ENCODE peak calls at places on chromosomes 2 and 18, in nine cellular contexts. One of them, this sample, is unnamed.
A peak's percentile ranks its signal among the peaks of the same experiment; 100 is the strongest.

GRCh38 chr2:202099515-202099914 is 26.5 kb downstream of the KIAA2012 start:
- DNase-seq in psoas muscle: no peak
- DNase-seq in lung: no peak
- DNase-seq in cardiac muscle cell: no peak
- DNase-seq in Peyer's patch: no peak
- DNase-seq in adrenal gland: no peak
- DNase-seq in gastrocnemius medialis: no peak
- DNase-seq in BJ: no peak
- DNase-seq in transverse colon: no peak
- DNase-seq in this sample: no peak

GRCh38 chr18:57088883-57089282 is 58.0 kb upstream of the BOD1L2 start:
- DNase-seq in psoas muscle: no peak
- DNase-seq in lung: no peak
- DNase-seq in cardiac muscle cell: no peak
- DNase-seq in Peyer's patch: no peak
- DNase-seq in adrenal gland: no peak
- DNase-seq in gastrocnemius medialis: no peak
- DNase-seq in BJ: no peak
- DNase-seq in transverse colon: no peak
- DNase-seq in this sample: no peak

GRCh38 chr2:215777481-215778044 is 235.8 kb downstream of the MREG start:
- DNase-seq in psoas muscle: no peak
- DNase-seq in lung: no peak
- DNase-seq in cardiac muscle cell: no peak
- DNase-seq in Peyer's patch: no peak
- DNase-seq in adrenal gland: no peak
- DNase-seq in gastrocnemius medialis: no peak
- DNase-seq in BJ: no peak
- DNase-seq in transverse colon: no peak
- DNase-seq in this sample: no peak

GRCh38 chr2:240458900-240459391 is 23.5 kb downstream of the GPC1 start:
- DNase-seq in psoas muscle: peak; percentile 53
- DNase-seq in lung: no peak
- DNase-seq in cardiac muscle cell: no peak
- DNase-seq in Peyer's patch: no peak
- DNase-seq in adrenal gland: peak; percentile 1
- DNase-seq in gastrocnemius medialis: no peak
- DNase-seq in BJ: no peak
- DNase-seq in transverse colon: no peak
- DNase-seq in this sample: no peak

GRCh38 chr2:55063226-55063625 is 13.0 kb upstream of the RTN4 start:
- DNase-seq in psoas muscle: no peak
- DNase-seq in lung: no peak
- DNase-seq in cardiac muscle cell: no peak
- DNase-seq in Peyer's patch: no peak
- DNase-seq in adrenal gland: no peak
- DNase-seq in gastrocnemius medialis: no peak
- DNase-seq in BJ: no peak
- DNase-seq in transverse colon: no peak
- DNase-seq in this sample: no peak

GRCh38 chr2:135799738-135800137 is 37.2 kb downstream of the LCT start:
- DNase-seq in psoas muscle: no peak
- DNase-seq in lung: no peak
- DNase-seq in cardiac muscle cell: no peak
- DNase-seq in Peyer's patch: no peak
- DNase-seq in adrenal gland: no peak
- DNase-seq in gastrocnemius medialis: no peak
- DNase-seq in BJ: no peak
- DNase-seq in transverse colon: no peak
- DNase-seq in this sample: no peak

GRCh38 chr2:149739171-149739879 is 151.8 kb upstream of the MMADHC start:
- DNase-seq in psoas muscle: no peak
- DNase-seq in lung: no peak
- DNase-seq in cardiac muscle cell: no peak
- DNase-seq in Peyer's patch: no peak
- DNase-seq in adrenal gland: no peak
- DNase-seq in gastrocnemius medialis: no peak
- DNase-seq in BJ: no peak
- DNase-seq in transverse colon: no peak
- DNase-seq in this sample: peak; percentile 23

GRCh38 chr2:156935611-156936010 is 321.9 kb upstream of the GALNT5 start:
- DNase-seq in psoas muscle: no peak
- DNase-seq in lung: no peak
- DNase-seq in cardiac muscle cell: no peak
- DNase-seq in Peyer's patch: no peak
- DNase-seq in adrenal gland: no peak
- DNase-seq in gastrocnemius medialis: no peak
- DNase-seq in BJ: no peak
- DNase-seq in transverse colon: no peak
- DNase-seq in this sample: peak; percentile 28

GRCh38 chr18:2173464-2173863 is 397.8 kb downstream of the METTL4 start:
- DNase-seq in psoas muscle: no peak
- DNase-seq in lung: no peak
- DNase-seq in cardiac muscle cell: peak; percentile 43
- DNase-seq in Peyer's patch: no peak
- DNase-seq in adrenal gland: peak; percentile 36
- DNase-seq in gastrocnemius medialis: no peak
- DNase-seq in BJ: peak; percentile 60
- DNase-seq in transverse colon: no peak
- DNase-seq in this sample: peak; percentile 11

GRCh38 chr2:21694536-21694935 is 570.8 kb downstream of the TDRD15 start:
- DNase-seq in psoas muscle: no peak
- DNase-seq in lung: no peak
- DNase-seq in cardiac muscle cell: no peak
- DNase-seq in Peyer's patch: no peak
- DNase-seq in adrenal gland: no peak
- DNase-seq in gastrocnemius medialis: no peak
- DNase-seq in BJ: no peak
- DNase-seq in transverse colon: no peak
- DNase-seq in this sample: no peak

GRCh38 chr2:207765541-207765940 is 4.2 kb downstream of the FZD5 start:
- DNase-seq in psoas muscle: no peak
- DNase-seq in lung: peak; percentile 78
- DNase-seq in cardiac muscle cell: peak; percentile 30
- DNase-seq in Peyer's patch: no peak
- DNase-seq in adrenal gland: no peak
- DNase-seq in gastrocnemius medialis: no peak
- DNase-seq in BJ: no peak
- DNase-seq in transverse colon: peak; percentile 72
- DNase-seq in this sample: no peak

GRCh38 chr2:66772618-66773017 is 337.7 kb downstream of the MEIS1 start:
- DNase-seq in psoas muscle: no peak
- DNase-seq in lung: no peak
- DNase-seq in cardiac muscle cell: no peak
- DNase-seq in Peyer's patch: no peak
- DNase-seq in adrenal gland: no peak
- DNase-seq in gastrocnemius medialis: no peak
- DNase-seq in BJ: no peak
- DNase-seq in transverse colon: no peak
- DNase-seq in this sample: no peak

GRCh38 chr2:190159453-190159852 is 96.9 kb upstream of the MSTN start:
- DNase-seq in psoas muscle: no peak
- DNase-seq in lung: no peak
- DNase-seq in cardiac muscle cell: no peak
- DNase-seq in Peyer's patch: no peak
- DNase-seq in adrenal gland: no peak
- DNase-seq in gastrocnemius medialis: peak; percentile 12
- DNase-seq in BJ: no peak
- DNase-seq in transverse colon: no peak
- DNase-seq in this sample: no peak

GRCh38 chr18:35183846-35184245 is 57.0 kb upstream of the ZNF397 start:
- DNase-seq in psoas muscle: no peak
- DNase-seq in lung: no peak
- DNase-seq in cardiac muscle cell: no peak
- DNase-seq in Peyer's patch: no peak
- DNase-seq in adrenal gland: no peak
- DNase-seq in gastrocnemius medialis: no peak
- DNase-seq in BJ: no peak
- DNase-seq in transverse colon: no peak
- DNase-seq in this sample: no peak

GRCh38 chr18:23451011-23451410 is 2.1 kb upstream of the RIOK3 start:
- DNase-seq in psoas muscle: no peak
- DNase-seq in lung: no peak
- DNase-seq in cardiac muscle cell: no peak
- DNase-seq in Peyer's patch: no peak
- DNase-seq in adrenal gland: no peak
- DNase-seq in gastrocnemius medialis: no peak
- DNase-seq in BJ: no peak
- DNase-seq in transverse colon: no peak
- DNase-seq in this sample: no peak
- H3K36me3 ChIP-seq in psoas muscle: no peaks in the 10 kb centered on the region
- H3K36me3 ChIP-seq in lung: no peaks in the 10 kb centered on the region
- H3K36me3 ChIP-seq in cardiac muscle cell: no peaks in the 10 kb centered on the region
- H3K36me3 ChIP-seq in Peyer's patch: no peaks in the 10 kb centered on the region
- H3K36me3 ChIP-seq in adrenal gland: no peaks in the 10 kb centered on the region
- H3K36me3 ChIP-seq in gastrocnemius medialis: no peaks in the 10 kb centered on the region
- H3K36me3 ChIP-seq in BJ: no peaks in the 10 kb centered on the region
- H3K36me3 ChIP-seq in transverse colon: no peaks in the 10 kb centered on the region
- H3K36me3 ChIP-seq in this sample: no peaks in the 10 kb centered on the region

GRCh38 chr2:182933629-182934028 is 67.2 kb upstream of the FRZB start:
- DNase-seq in psoas muscle: no peak
- DNase-seq in lung: no peak
- DNase-seq in cardiac muscle cell: no peak
- DNase-seq in Peyer's patch: no peak
- DNase-seq in adrenal gland: no peak
- DNase-seq in gastrocnemius medialis: no peak
- DNase-seq in BJ: no peak
- DNase-seq in transverse colon: no peak
- DNase-seq in this sample: no peak
- H3K36me3 ChIP-seq in psoas muscle: no peaks in the 10 kb centered on the region
- H3K36me3 ChIP-seq in lung: peaks cover 24% of the 10 kb centered on the region
- H3K36me3 ChIP-seq in cardiac muscle cell: peaks cover 38% of the 10 kb centered on the region
- H3K36me3 ChIP-seq in Peyer's patch: no peaks in the 10 kb centered on the region
- H3K36me3 ChIP-seq in adrenal gland: no peaks in the 10 kb centered on the region
- H3K36me3 ChIP-seq in gastrocnemius medialis: peaks cover 44% of the 10 kb centered on the region
- H3K36me3 ChIP-seq in BJ: peaks cover 1% of the 10 kb centered on the region
- H3K36me3 ChIP-seq in transverse colon: peaks cover 29% of the 10 kb centered on the region
- H3K36me3 ChIP-seq in this sample: peaks cover 42% of the 10 kb centered on the region

DNA sequence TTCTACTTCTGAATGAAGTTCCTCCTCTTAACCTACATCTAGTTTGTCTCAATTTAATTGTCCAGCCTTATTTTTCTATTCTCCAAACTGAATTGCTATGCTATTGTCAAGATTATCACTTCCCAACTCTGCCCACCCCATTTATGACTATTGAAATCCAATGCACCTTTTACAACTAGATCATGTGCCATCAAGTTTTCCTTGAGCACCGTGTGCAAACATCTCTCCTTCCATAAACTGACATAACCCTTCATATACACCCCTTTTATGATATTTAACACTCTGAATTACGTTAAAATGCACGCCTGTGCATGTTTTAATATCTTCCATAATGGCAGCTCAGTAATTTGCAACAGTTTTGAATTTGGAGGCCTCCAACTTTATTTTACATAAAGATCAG is 85.6 kb downstream of the SMAD2 start:
- DNase-seq in psoas muscle: no peak
- DNase-seq in lung: no peak
- DNase-seq in cardiac muscle cell: no peak
- DNase-seq in Peyer's patch: no peak
- DNase-seq in adrenal gland: no peak
- DNase-seq in gastrocnemius medialis: no peak
- DNase-seq in BJ: no peak
- DNase-seq in transverse colon: no peak
- DNase-seq in this sample: no peak
- H3K36me3 ChIP-seq in psoas muscle: peaks cover 4% of the 10 kb centered on the region
- H3K36me3 ChIP-seq in lung: peaks cover 8% of the 10 kb centered on the region
- H3K36me3 ChIP-seq in cardiac muscle cell: peaks cover 30% of the 10 kb centered on the region
- H3K36me3 ChIP-seq in Peyer's patch: no peaks in the 10 kb centered on the region
- H3K36me3 ChIP-seq in adrenal gland: no peaks in the 10 kb centered on the region
- H3K36me3 ChIP-seq in gastrocnemius medialis: peaks cover 41% of the 10 kb centered on the region
- H3K36me3 ChIP-seq in BJ: peaks cover 6% of the 10 kb centered on the region
- H3K36me3 ChIP-seq in transverse colon: peaks cover 43% of the 10 kb centered on the region
- H3K36me3 ChIP-seq in this sample: peaks cover 35% of the 10 kb centered on the region

GRCh38 chr18:46268662-46269061 is 164.5 kb downstream of the HAUS1 start:
- DNase-seq in psoas muscle: no peak
- DNase-seq in lung: no peak
- DNase-seq in cardiac muscle cell: no peak
- DNase-seq in Peyer's patch: no peak
- DNase-seq in adrenal gland: no peak
- DNase-seq in gastrocnemius medialis: no peak
- DNase-seq in BJ: no peak
- DNase-seq in transverse colon: peak; percentile 35
- DNase-seq in this sample: no peak

GRCh38 chr18:46264255-46264654 is 160.1 kb downstream of the HAUS1 start:
- DNase-seq in psoas muscle: no peak
- DNase-seq in lung: no peak
- DNase-seq in cardiac muscle cell: no peak
- DNase-seq in Peyer's patch: no peak
- DNase-seq in adrenal gland: no peak
- DNase-seq in gastrocnemius medialis: no peak
- DNase-seq in BJ: no peak
- DNase-seq in transverse colon: no peak
- DNase-seq in this sample: peak; percentile 65

GRCh38 chr18:46262856-46263255 is 158.7 kb downstream of the HAUS1 start:
- DNase-seq in psoas muscle: no peak
- DNase-seq in lung: no peak
- DNase-seq in cardiac muscle cell: no peak
- DNase-seq in Peyer's patch: no peak
- DNase-seq in adrenal gland: no peak
- DNase-seq in gastrocnemius medialis: no peak
- DNase-seq in BJ: no peak
- DNase-seq in transverse colon: no peak
- DNase-seq in this sample: no peak

GRCh38 chr18:46261799-46262198 is 157.6 kb downstream of the HAUS1 start:
- DNase-seq in psoas muscle: no peak
- DNase-seq in lung: no peak
- DNase-seq in cardiac muscle cell: no peak
- DNase-seq in Peyer's patch: no peak
- DNase-seq in adrenal gland: no peak
- DNase-seq in gastrocnemius medialis: no peak
- DNase-seq in BJ: no peak
- DNase-seq in transverse colon: no peak
- DNase-seq in this sample: no peak

DNA sequence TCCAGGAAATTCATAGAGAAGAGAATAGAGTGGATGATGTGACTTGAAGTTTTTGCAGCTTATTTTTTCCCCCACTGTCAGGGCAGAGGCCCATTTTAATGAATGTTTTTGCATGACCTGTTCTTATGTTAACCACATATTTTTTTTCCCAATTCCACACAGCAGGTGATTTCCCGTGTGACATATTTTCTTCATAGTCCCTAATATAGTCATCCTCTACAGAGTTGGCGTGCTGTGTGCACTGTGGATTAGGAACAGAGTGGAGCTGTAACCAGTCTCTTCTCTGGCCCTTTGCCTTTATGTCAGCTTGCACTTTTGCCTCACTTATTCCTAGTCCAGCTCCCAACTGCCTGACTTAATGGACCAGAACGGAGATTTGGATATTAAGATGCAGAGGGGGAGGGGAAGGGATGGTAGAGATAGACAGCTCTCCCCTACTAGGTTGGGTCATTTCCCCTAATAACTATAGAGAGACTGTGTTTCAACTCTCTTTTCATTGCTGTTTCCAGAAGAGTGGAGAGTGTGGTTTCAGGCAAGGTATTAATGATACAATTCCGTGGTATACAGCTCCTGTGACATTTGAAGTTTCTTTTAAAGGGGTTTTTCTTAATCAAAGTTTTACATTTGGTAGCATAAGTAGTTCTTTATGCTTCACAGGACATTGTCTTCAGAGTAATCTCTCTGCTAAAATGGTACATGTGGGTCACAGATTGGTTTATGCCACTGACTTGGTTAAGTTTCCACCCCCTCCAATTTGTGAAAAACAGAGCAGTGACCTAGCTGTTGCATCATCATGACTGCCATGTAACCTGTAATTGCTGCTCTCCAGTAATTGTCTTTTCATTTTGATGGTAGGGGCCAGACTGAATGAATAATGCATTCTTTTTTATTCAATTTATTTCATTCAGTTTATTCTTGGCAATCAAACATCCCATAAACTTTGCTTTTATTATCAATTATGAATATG is 161.3 kb downstream of the HAUS1 start:
- DNase-seq in psoas muscle: no peak
- DNase-seq in lung: no peak
- DNase-seq in cardiac muscle cell: no peak
- DNase-seq in Peyer's patch: no peak
- DNase-seq in adrenal gland: no peak
- DNase-seq in gastrocnemius medialis: no peak
- DNase-seq in BJ: no peak
- DNase-seq in transverse colon: no peak
- DNase-seq in this sample: peak; percentile 87
- H3K36me3 ChIP-seq in psoas muscle: no peaks in the 10 kb centered on the region
- H3K36me3 ChIP-seq in lung: peaks cover 7% of the 10 kb centered on the region
- H3K36me3 ChIP-seq in cardiac muscle cell: peaks cover 15% of the 10 kb centered on the region
- H3K36me3 ChIP-seq in Peyer's patch: no peaks in the 10 kb centered on the region
- H3K36me3 ChIP-seq in adrenal gland: no peaks in the 10 kb centered on the region
- H3K36me3 ChIP-seq in gastrocnemius medialis: peaks cover 11% of the 10 kb centered on the region
- H3K36me3 ChIP-seq in BJ: peaks cover 4% of the 10 kb centered on the region
- H3K36me3 ChIP-seq in transverse colon: peaks cover 13% of the 10 kb centered on the region
- H3K36me3 ChIP-seq in this sample: peaks cover 4% of the 10 kb centered on the region

This sample was measured in A673.